ENCODE peak calls at places on chromosome 3, in four cellular contexts. T is LoVo, H is iris pigment epithelial cell, E is EH. M is an unnamed sample.

GRCh38 chr3:51929420-51930003 is 12.2 kb downstream of the RRP9 start:
- DNase-seq in T (no peak), H (no peak), E (peak; percentile 25), M (no peak)

GRCh38 chr3:170869240-170869592 is 779 bp downstream of the RPL22L1 start:
- DNase-seq in T (no peak), H (no peak), E (no peak), M (no peak)

GRCh38 chr3:123423806-123424205 is 25.1 kb downstream of the ADCY5 start:
- DNase-seq in T (no peak), H (no peak), E (no peak), M (no peak)

GRCh38 chr3:9826815-9827574 is 16.8 kb downstream of the RPUSD3 start:
- DNase-seq in T (no peak), H (peak; percentile 18), E (peak; percentile 46), M (no peak)

GRCh38 chr3:131619821-131620220 is 117.0 kb upstream of the MRPL3 start:
- DNase-seq in T (no peak), H (no peak), E (no peak), M (no peak)

GRCh38 chr3:177199206-177199765 is 2.0 kb upstream of the TBL1XR1 start:
- DNase-seq in T (no peak), H (no peak), E (no peak), M (no peak)

GRCh38 chr3:61218508-61218907 is 32.7 kb downstream of the FHIT start:
- DNase-seq in T (no peak), H (no peak), E (no peak), M (no peak)

GRCh38 chr3:142993958-142994442 is 7.4 kb upstream of the U2SURP start:
- DNase-seq in T (peak; percentile 68), H (peak; percentile 75), E (peak; percentile 69), M (peak; percentile 78)

GRCh38 chr3:188246905-188247304 is 92.9 kb downstream of the LPP start:
- DNase-seq in T (no peak), H (no peak), E (no peak), M (peak; percentile 56)

GRCh38 chr3:67017211-67017610 is 19.1 kb downstream of the KBTBD8 start:
- DNase-seq in T (no peak), H (peak; percentile 20), E (peak; percentile 6), M (no peak)

GRCh38 chr3:56375654-56376053 is 92.6 kb downstream of the ERC2 start:
- DNase-seq in T (no peak), H (no peak), E (no peak), M (no peak)

GRCh38 chr3:9314796-9315195 is 48.1 kb upstream of the THUMPD3 start:
- DNase-seq in T (no peak), H (no peak), E (peak; percentile 5), M (no peak)

GRCh38 chr3:126870608-126871210 is 112.2 kb upstream of the PLXNA1 start:
- DNase-seq in T (no peak), H (peak; percentile 41), E (no peak), M (no peak)

GRCh38 chr3:124688580-124689454 is 41.4 kb upstream of the UMPS start:
- DNase-seq in T (peak; percentile 81), H (peak; percentile 78), E (peak; percentile 82), M (peak; percentile 67)

GRCh38 chr3:2765002-2765579 is 345.1 kb downstream of the IL5RA start:
- DNase-seq in T (no peak), H (peak; percentile 2), E (no peak), M (peak; percentile 23)

GRCh38 chr3:170563712-170564423 is 22.0 kb downstream of the SLC7A14 start:
- DNase-seq in T (no peak), H (peak; percentile 82), E (peak; percentile 66), M (peak; percentile 26)

GRCh38 chr3:12869025-12869695 is 27.8 kb upstream of the RPL32 start:
- DNase-seq in T (no peak), H (no peak), E (peak; percentile 11), M (no peak)

GRCh38 chr3:72538070-72538745 is 310.0 kb downstream of the SHQ1 start:
- DNase-seq in T (no peak), H (no peak), E (no peak), M (no peak)

GRCh38 chr3:14434105-14434504 is 31.7 kb downstream of the SLC6A6 start:
- DNase-seq in T (no peak), H (peak; percentile 52), E (peak; percentile 69), M (peak; percentile 48)

GRCh38 chr3:172776049-172776717 is 25.7 kb downstream of the ECT2 start:
- DNase-seq in T (no peak), H (peak; percentile 78), E (peak; percentile 10), M (peak; percentile 24)

GRCh38 chr3:46677096-46677702 is 16.3 kb downstream of the ALS2CL start:
- DNase-seq in T (no peak), H (no peak), E (peak; percentile 36), M (no peak)

M was measured in renal cortical epithelial cell.